ENCODE peak calls at places on chromosomes 11 and 22, in seven cellular contexts. Z, N, Q, E, T, M and B are unnamed samples.

GRCh38 chr11:96464695-96465307 is 75.0 kb downstream of the JRKL start:
- DNase-seq in E (peak; percentile 66), Q (no peak), M (peak; percentile 62), Z (peak; percentile 36), N (no peak), T (no peak), B (no peak)

GRCh38 chr11:75195164-75195962 is 44.5 kb downstream of the SLCO2B1 start:
- DNase-seq in T (no peak), Z (no peak), M (no peak), Q (no peak), N (peak; percentile 45), E (no peak), B (no peak)

GRCh38 chr22:38201371-38201717 is 450 bp upstream of the MAFF start:
- DNase-seq in N (no peak), T (no peak), E (no peak), Z (no peak), Q (no peak), M (no peak), B (no peak)

GRCh38 chr11:133081020-133081419 is 451.3 kb downstream of the OPCML start:
- DNase-seq in N (peak; percentile 63), E (no peak), Z (no peak), T (no peak), Q (no peak), M (no peak), B (no peak)

GRCh38 chr11:124674168-124674517 is 439 bp downstream of the SPA17 start:
- DNase-seq in Z (no peak), E (no peak), T (no peak), M (no peak), N (no peak), Q (no peak), B (no peak)

GRCh38 chr11:86138958-86139357 is 70.1 kb upstream of the PICALM start:
- DNase-seq in M (no peak), Q (no peak), T (no peak), N (no peak), E (no peak), Z (peak; percentile 27), B (no peak)

GRCh38 chr22:39520874-39521857 is 804 bp downstream of the ATF4 start:
- DNase-seq in T (peak; percentile 93), N (peak; percentile 80), Q (peak; percentile 88), M (peak; percentile 62), Z (no peak), E (peak; percentile 30), B (no peak)

GRCh38 chr11:34650528-34650927 is 29.6 kb downstream of the EHF start:
- DNase-seq in M (no peak), Q (peak; percentile 82), E (no peak), T (peak; percentile 88), Z (peak; percentile 48), N (no peak), B (no peak)

GRCh38 chr11:78820722-78821121 is 246.1 kb upstream of the NARS2 start:
- DNase-seq in T (no peak), Q (no peak), Z (no peak), M (no peak), N (no peak), E (no peak), B (no peak)